ENCODE peak calls at places on chromosomes 11 and 22, in seven cellular contexts. L, W, B, T, Y, X and I are unnamed samples.

GRCh38 chr11:41281131-41281742 is 178.2 kb downstream of the LRRC4C start:
- DNase-seq in L (no peak), W (no peak), B (peak), T (no peak), Y (no peak), X (no peak), I (no peak)

GRCh38 chr22:36323182-36323854 is 64.4 kb downstream of the MYH9 start:
- DNase-seq in L (no peak), W (no peak), B (peak), T (peak), Y (peak), X (no peak), I (no peak)

GRCh38 chr22:19641254-19641982 is 72.9 kb upstream of the SEPTIN5 start:
- DNase-seq in L (no peak), W (no peak), B (no peak), T (peak), Y (peak), X (peak), I (peak)

GRCh38 chr11:11332141-11332710 is 20.8 kb downstream of the CSNK2A3 start:
- DNase-seq in L (no peak), W (no peak), B (no peak), T (no peak), Y (no peak), X (no peak), I (no peak)

GRCh38 chr11:86459002-86459385 is 84.3 kb downstream of the CCDC81 start:
- DNase-seq in L (no peak), W (no peak), B (no peak), T (no peak), Y (no peak), X (no peak), I (no peak)

GRCh38 chr11:2215561-2216399 is 44.2 kb upstream of the TH start:
- DNase-seq in L (no peak), W (peak), B (no peak), T (no peak), Y (peak), X (no peak), I (no peak)

GRCh38 chr11:4541071-4541470 is 3.9 kb upstream of the OR52M1 start:
- DNase-seq in L (no peak), W (no peak), B (no peak), T (no peak), Y (no peak), X (no peak), I (no peak)

GRCh38 chr22:37018815-37019308 is 385 bp downstream of the TST start:
- DNase-seq in L (no peak), W (no peak), B (peak), T (peak), Y (peak), X (peak), I (peak)

GRCh38 chr11:2777396-2777795 is 77.6 kb upstream of the KCNQ1OT1 start:
- DNase-seq in L (no peak), W (peak), B (no peak), T (peak), Y (peak), X (peak), I (no peak)

GRCh38 chr22:47195156-47195675 is 432.8 kb downstream of the TBC1D22A start:
- DNase-seq in L (no peak), W (no peak), B (no peak), T (no peak), Y (peak), X (no peak), I (no peak)

GRCh38 chr22:46038516-46039430 is 61.8 kb upstream of the WNT7B start:
- DNase-seq in L (no peak), W (peak), B (no peak), T (no peak), Y (peak), X (peak), I (no peak)

GRCh38 chr22:46773074-46773473 is 10.6 kb downstream of the TBC1D22A start:
- DNase-seq in L (no peak), W (peak), B (no peak), T (no peak), Y (no peak), X (no peak), I (no peak)

GRCh38 chr11:79864882-79865281 is 424.1 kb upstream of the TENM4 start:
- DNase-seq in L (no peak), W (no peak), B (peak), T (no peak), Y (no peak), X (no peak), I (no peak)

GRCh38 chr11:64566042-64566914 is 24.7 kb upstream of the SLC22A12 start:
- DNase-seq in L (no peak), W (no peak), B (peak), T (peak), Y (no peak), X (peak), I (peak)

GRCh38 chr22:37633693-37634504 is 5.6 kb upstream of the SH3BP1 start:
- DNase-seq in L (peak), W (no peak), B (peak), T (peak), Y (peak), X (peak), I (peak)

GRCh38 chr11:94675788-94676187 is 92.4 kb upstream of the AMOTL1 start:
- DNase-seq in L (no peak), W (no peak), B (no peak), T (no peak), Y (no peak), X (no peak), I (no peak)

GRCh38 chr11:95255523-95256165 is 24.6 kb upstream of the SESN3 start:
- DNase-seq in L (no peak), W (no peak), B (no peak), T (no peak), Y (no peak), X (no peak), I (no peak)

GRCh38 chr22:38397189-38398097 is 57.6 kb downstream of the KCNJ4 start:
- DNase-seq in L (no peak), W (no peak), B (no peak), T (peak), Y (peak), X (peak), I (peak)

GRCh38 chr22:37207981-37208380 is 4.3 kb downstream of the SSTR3 start:
- DNase-seq in L (no peak), W (no peak), B (no peak), T (no peak), Y (no peak), X (no peak), I (no peak)

GRCh38 chr11:62493801-62494200 is 52.8 kb downstream of the AHNAK start:
- DNase-seq in L (no peak), W (no peak), B (no peak), T (no peak), Y (no peak), X (no peak), I (no peak)

GRCh38 chr11:2763939-2764338 is 64.1 kb upstream of the KCNQ1OT1 start:
- DNase-seq in L (no peak), W (no peak), B (no peak), T (no peak), Y (no peak), X (no peak), I (no peak)

GRCh38 chr22:40276877-40277823 is 69.2 kb upstream of the ADSL start:
- DNase-seq in L (no peak), W (no peak), B (no peak), T (no peak), Y (no peak), X (no peak), I (no peak)

GRCh38 chr11:122202951-122203456 is 87.0 kb upstream of the BLID start:
- DNase-seq in L (no peak), W (no peak), B (peak), T (peak), Y (peak), X (peak), I (peak)

GRCh38 chr22:27008454-27008853 is 351.1 kb downstream of the MIAT start:
- DNase-seq in L (no peak), W (no peak), B (no peak), T (no peak), Y (no peak), X (no peak), I (no peak)

GRCh38 chr22:37472418-37473006 is 13.7 kb downstream of the MFNG start:
- DNase-seq in L (peak), W (no peak), B (no peak), T (no peak), Y (no peak), X (peak), I (peak)

GRCh38 chr11:115984228-115984627 is 480.0 kb upstream of the CADM1 start:
- DNase-seq in L (no peak), W (no peak), B (no peak), T (no peak), Y (peak), X (no peak), I (no peak)

GRCh38 chr11:111530091-111530490 is 10.4 kb upstream of the LAYN start:
- DNase-seq in L (no peak), W (no peak), B (no peak), T (no peak), Y (no peak), X (no peak), I (no peak)

GRCh38 chr22:43883012-43883661 is 8.7 kb downstream of the PNPLA5 start:
- DNase-seq in L (peak), W (peak), B (peak), T (peak), Y (no peak), X (peak), I (peak)

GRCh38 chr22:24744638-24745037 is 29.9 kb downstream of the PIWIL3 start:
- DNase-seq in L (no peak), W (no peak), B (no peak), T (no peak), Y (no peak), X (no peak), I (no peak)

GRCh38 chr22:20584872-20585639 is 77.6 kb downstream of the MED15 start:
- DNase-seq in L (no peak), W (peak), B (no peak), T (no peak), Y (no peak), X (no peak), I (no peak)

GRCh38 chr11:13983081-13983751 is 20.7 kb downstream of the SPON1 start:
- DNase-seq in L (no peak), W (no peak), B (no peak), T (peak), Y (no peak), X (no peak), I (peak)

GRCh38 chr22:36334838-36335603 is 52.7 kb downstream of the MYH9 start:
- DNase-seq in L (no peak), W (no peak), B (no peak), T (peak), Y (peak), X (no peak), I (no peak)

GRCh38 chr11:114060402-114061052 is 1.0 kb downstream of the ZBTB16 start:
- DNase-seq in L (no peak), W (no peak), B (no peak), T (no peak), Y (peak), X (peak), I (peak)

GRCh38 chr11:128085276-128085675 is 502.1 kb downstream of the ETS1 start:
- DNase-seq in L (no peak), W (no peak), B (no peak), T (no peak), Y (no peak), X (no peak), I (no peak)

GRCh38 chr11:117828641-117829368 is 4.3 kb upstream of the FXYD2 start:
- DNase-seq in L (peak), W (peak), B (peak), T (no peak), Y (peak), X (no peak), I (no peak)

GRCh38 chr11:27372159-27372558 is 9.1 kb upstream of the CCDC34 start:
- DNase-seq in L (no peak), W (no peak), B (no peak), T (no peak), Y (no peak), X (no peak), I (no peak)

GRCh38 chr11:36034572-36035331 is 90.9 kb downstream of the LDLRAD3 start:
- DNase-seq in L (no peak), W (no peak), B (peak), T (no peak), Y (no peak), X (no peak), I (no peak)

GRCh38 chr22:46673677-46674236 is 53.6 kb downstream of the GRAMD4 start:
- DNase-seq in L (no peak), W (no peak), B (no peak), T (no peak), Y (no peak), X (no peak), I (no peak)

GRCh38 chr11:7967826-7968225 is 2.6 kb upstream of the NLRP10 start:
- DNase-seq in L (no peak), W (no peak), B (no peak), T (no peak), Y (no peak), X (no peak), I (no peak)

GRCh38 chr22:31846161-31847115 is 92.6 kb downstream of the DEPDC5 start:
- DNase-seq in L (no peak), W (no peak), B (peak), T (no peak), Y (no peak), X (peak), I (no peak)
- TF ChIP-seq CTCF in L (no peak), W (peak), B (peak), T (no peak), Y (no peak), X (no peak), I (no peak)

GRCh38 chr22:42692239-42693054 is 28.2 kb downstream of the A4GALT start:
- DNase-seq in L (no peak), W (no peak), B (no peak), T (no peak), Y (no peak), X (no peak), I (no peak)
- TF ChIP-seq CTCF in L (no peak), W (peak), B (no peak), T (no peak), Y (no peak), X (no peak), I (no peak)

GRCh38 chr22:28800308-28801041 is at the start of gene XBP1:
- DNase-seq in L (peak), W (peak), B (peak), T (peak), Y (peak), X (peak), I (peak)

GRCh38 chr22:28799834-28800307 is 498 bp downstream of the XBP1 start:
- DNase-seq in L (no peak), W (no peak), B (peak), T (peak), Y (peak), X (peak), I (peak)

GRCh38 chr22:28801845-28802594 is 1.7 kb upstream of the XBP1 start:
- DNase-seq in L (no peak), W (no peak), B (no peak), T (peak), Y (no peak), X (no peak), I (no peak)

GRCh38 chr22:28799125-28799833 is 1.1 kb downstream of the XBP1 start:
- DNase-seq in L (no peak), W (no peak), B (peak), T (no peak), Y (peak), X (no peak), I (no peak)

DNA sequence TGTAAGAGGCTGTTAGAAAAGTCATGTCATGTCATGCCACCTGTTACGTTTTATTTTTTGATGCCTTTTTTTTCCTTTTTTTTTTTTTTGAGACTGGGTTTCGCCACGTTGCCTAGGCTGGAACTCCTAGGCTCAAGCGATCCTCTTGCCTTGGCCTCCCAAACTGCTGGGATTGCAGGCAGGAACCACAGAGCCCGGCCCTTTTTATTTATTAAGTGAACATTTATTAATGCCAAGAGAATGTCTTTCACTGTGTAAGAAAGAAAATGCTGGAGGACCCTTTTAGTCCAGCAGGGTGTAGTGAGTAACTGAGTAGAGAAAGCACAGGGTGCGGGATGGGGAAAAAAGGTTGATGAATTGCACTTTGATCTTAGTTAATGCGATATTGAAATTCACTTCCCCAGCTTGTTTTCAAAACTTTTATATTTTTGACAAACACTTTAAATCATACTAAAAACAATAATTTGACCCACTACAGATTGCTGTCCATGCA is 2.3 kb upstream of the XBP1 start:
- DNase-seq in L (no peak), W (no peak), B (no peak), T (no peak), Y (no peak), X (no peak), I (no peak)
- TF ChIP-seq CTCF in L (no peak), W (peak), B (peak), T (no peak), Y (no peak), X (no peak), I (no peak)

DNA sequence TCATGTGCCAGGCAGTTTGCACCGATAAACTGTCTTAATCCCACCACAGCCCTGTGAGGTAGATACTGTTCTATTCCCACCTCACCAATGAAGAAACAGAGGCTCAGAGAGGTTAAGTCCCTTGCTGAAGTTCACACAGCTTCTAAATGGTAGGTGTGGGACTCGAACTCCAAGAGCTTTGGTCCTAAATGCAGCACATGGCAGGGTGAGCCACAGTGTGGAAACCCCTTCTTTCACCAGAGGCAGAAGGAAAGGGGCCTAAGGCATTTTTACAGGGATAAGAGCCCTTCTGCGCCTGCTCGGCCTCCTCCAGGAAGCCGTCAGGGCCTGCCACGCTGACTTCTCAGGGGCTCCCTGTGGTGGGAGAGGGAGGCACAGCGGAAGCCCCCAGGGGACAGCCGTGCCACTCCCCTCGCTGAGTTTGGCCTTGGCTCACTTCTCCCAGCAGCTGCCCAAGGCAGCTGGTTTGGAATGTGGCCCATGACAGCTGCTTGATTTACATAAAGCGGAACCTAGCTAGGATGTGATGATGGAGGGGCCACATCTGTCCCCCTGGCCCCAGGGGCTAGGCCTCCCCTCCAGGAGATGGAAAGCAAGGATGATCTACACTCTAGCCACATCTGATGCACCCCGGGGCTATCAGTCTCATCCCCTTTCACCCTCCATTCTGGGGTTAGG is 35.4 kb downstream of the CD82 start:
- DNase-seq in L (no peak), W (no peak), B (no peak), T (no peak), Y (no peak), X (no peak), I (peak)
- TF ChIP-seq CTCF in L (no peak), W (no peak), B (no peak), T (no peak), Y (no peak), X (no peak), I (no peak)

DNA sequence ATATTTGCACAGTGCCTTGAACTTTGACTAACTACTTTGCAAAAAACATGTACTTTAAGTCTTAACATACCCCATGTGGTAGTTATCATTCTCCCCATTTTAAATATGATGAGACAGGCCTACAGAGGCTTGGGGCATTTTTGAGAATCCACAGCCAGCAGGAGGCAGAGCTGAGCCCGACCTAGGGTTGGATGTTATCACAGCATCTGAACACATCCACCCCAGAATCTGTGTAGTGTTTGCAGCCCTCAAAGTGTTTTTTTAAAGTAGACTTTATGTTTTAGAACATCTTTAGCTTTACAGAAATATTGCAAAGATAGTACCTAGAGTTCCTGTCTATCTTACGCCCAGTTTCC is 17.6 kb downstream of the OTOG start:
- DNase-seq in L (no peak), W (no peak), B (no peak), T (no peak), Y (peak), X (peak), I (no peak)
- TF ChIP-seq CTCF in L (no peak), W (peak), B (peak), T (no peak), Y (no peak), X (no peak), I (peak)

GRCh38 chr11:72814831-72815618 is 814 bp downstream of the ATG16L2 start:
- DNase-seq in L (peak), W (peak), B (peak), T (no peak), Y (peak), X (peak), I (no peak)
- TF ChIP-seq CTCF in L (peak), W (peak), B (no peak), T (no peak), Y (no peak), X (no peak), I (no peak)

GRCh38 chr11:75328426-75329277 is 22.8 kb downstream of the ARRB1 start:
- DNase-seq in L (peak), W (peak), B (peak), T (peak), Y (peak), X (peak), I (peak)

GRCh38 chr11:75326439-75326810 is 25.0 kb downstream of the ARRB1 start:
- DNase-seq in L (no peak), W (no peak), B (no peak), T (no peak), Y (no peak), X (no peak), I (no peak)

GRCh38 chr11:75333807-75334140 is 17.7 kb downstream of the ARRB1 start:
- DNase-seq in L (no peak), W (no peak), B (no peak), T (no peak), Y (no peak), X (no peak), I (no peak)

GRCh38 chr11:75333022-75333806 is 18.2 kb downstream of the ARRB1 start:
- DNase-seq in L (no peak), W (no peak), B (no peak), T (no peak), Y (no peak), X (no peak), I (no peak)

GRCh38 chr11:75330279-75330678 is 21.2 kb downstream of the ARRB1 start:
- DNase-seq in L (no peak), W (no peak), B (no peak), T (no peak), Y (no peak), X (no peak), I (no peak)
- TF ChIP-seq CTCF in L (no peak), W (no peak), B (no peak), T (no peak), Y (no peak), X (no peak), I (no peak)